ENCODE peak calls at places on chromosome 9, in five cellular contexts. Y, B, C, Z and K are unnamed samples.

GRCh38 chr9:126474786-126475485 is 138.8 kb upstream of the LMX1B start:
- DNase-seq in B (no peak), C (no peak), Y (no peak), Z (no peak), K (no peak)

GRCh38 chr9:125660557-125660956 is 46.5 kb downstream of the MAPKAP1 start:
- DNase-seq in C (no peak), Y (no peak), B (no peak), Z (no peak), K (no peak)

GRCh38 chr9:105510024-105510423 is 47.9 kb upstream of the FKTN start:
- DNase-seq in B (no peak), C (no peak), Y (no peak), Z (peak), K (no peak)

GRCh38 chr9:113633782-113634596 is 170.5 kb downstream of the RGS3 start:
- DNase-seq in Y (no peak), Z (no peak), B (no peak), C (no peak), K (no peak)

GRCh38 chr9:71725590-71726338 is 42.5 kb downstream of the CEMIP2 start:
- DNase-seq in Z (no peak), B (no peak), C (no peak), Y (no peak), K (no peak)

GRCh38 chr9:69157751-69158466 is 16.2 kb upstream of the TJP2 start:
- DNase-seq in Y (no peak), Z (no peak), B (no peak), C (peak), K (no peak)

GRCh38 chr9:109865521-109865920 is 85.5 kb downstream of the PALM2AKAP2 start:
- DNase-seq in Y (no peak), B (no peak), C (no peak), Z (no peak), K (no peak)

GRCh38 chr9:136622538-136622948 is 40.2 kb upstream of the EGFL7 start:
- DNase-seq in C (no peak), B (no peak), Z (no peak), Y (no peak), K (no peak)

GRCh38 chr9:16530669-16531461 is 339.6 kb downstream of the BNC2 start:
- DNase-seq in B (no peak), Y (no peak), Z (no peak), C (no peak), K (no peak)

GRCh38 chr9:111891910-111892499 is 4.6 kb upstream of the UGCG start:
- DNase-seq in C (no peak), B (peak), Y (no peak), Z (peak), K (no peak)

GRCh38 chr9:127555830-127556820 is 56.0 kb upstream of the STXBP1 start:
- DNase-seq in Z (no peak), B (no peak), C (peak), Y (peak), K (peak)

GRCh38 chr9:135346438-135347050 is 133.0 kb upstream of the PPP1R26 start:
- DNase-seq in B (no peak), C (no peak), Z (no peak), Y (no peak), K (no peak)

GRCh38 chr9:34651286-34651685 is 699 bp upstream of the IL11RA start:
- DNase-seq in Y (no peak), C (no peak), B (no peak), Z (no peak), K (no peak)

GRCh38 chr9:100652850-100653249 is 75.0 kb downstream of the CAVIN4 start:
- DNase-seq in Y (no peak), B (no peak), Z (no peak), C (no peak), K (no peak)

GRCh38 chr9:1034271-1034670 is 15.9 kb upstream of the DMRT2 start:
- DNase-seq in C (no peak), Y (no peak), B (no peak), Z (no peak), K (no peak)

GRCh38 chr9:137461663-137462395 is 2.7 kb upstream of the NSMF start:
- DNase-seq in B (no peak), C (peak), Y (peak), Z (peak), K (peak)

GRCh38 chr9:31839273-31839672 is 545.2 kb upstream of the ACO1 start:
- DNase-seq in C (no peak), B (no peak), Y (no peak), Z (no peak), K (no peak)

GRCh38 chr9:93306081-93306480 is 122.1 kb downstream of the WNK2 start:
- DNase-seq in B (no peak), Y (no peak), Z (no peak), C (no peak), K (no peak)

GRCh38 chr9:77735515-77735914 is 87.4 kb upstream of the GNA14 start:
- DNase-seq in Z (no peak), Y (no peak), B (no peak), C (no peak), K (no peak)

GRCh38 chr9:131275332-131276106 is 791 bp downstream of the FAM78A start:
- DNase-seq in C (no peak), B (no peak), Y (no peak), Z (peak), K (peak)

GRCh38 chr9:27527702-27528277 is 1.8 kb downstream of the MOB3B start:
- DNase-seq in B (no peak), C (no peak), Z (no peak), Y (no peak), K (no peak)

GRCh38 chr9:90803860-90804593 is 2.4 kb downstream of the SYK start:
- DNase-seq in B (peak), Y (no peak), C (no peak), Z (no peak), K (no peak)

GRCh38 chr9:86308687-86309086 is 26.3 kb upstream of the ISCA1 start:
- DNase-seq in Z (no peak), C (no peak), B (no peak), Y (no peak), K (no peak)

GRCh38 chr9:133826289-133827085 is 88.3 kb upstream of the SARDH start:
- DNase-seq in C (no peak), Z (no peak), Y (no peak), B (no peak), K (no peak)

GRCh38 chr9:19985081-19985480 is 196.2 kb upstream of the SLC24A2 start:
- DNase-seq in C (no peak), Z (no peak), Y (no peak), B (no peak), K (no peak)

GRCh38 chr9:107807183-107807582 is 317.6 kb upstream of the KLF4 start:
- DNase-seq in B (no peak), Z (no peak), C (no peak), Y (no peak), K (no peak)